ENCODE peak calls at places on chromosome 13, in seven cellular contexts. V, Z, I, R, T, P and Y are unnamed samples.

GRCh38 chr13:44810067-44810840 is 179.0 kb downstream of the NUFIP1 start:
- DNase-seq in R (no peak), I (peak; percentile 58), V (no peak), T (peak; percentile 3), P (peak; percentile 55), Z (no peak), Y (no peak)

GRCh38 chr13:32125221-32125621 is 93.6 kb downstream of the FRY start:
- DNase-seq in T (no peak), P (no peak), V (no peak), I (no peak), R (peak; percentile 53), Z (no peak), Y (no peak)

GRCh38 chr13:23619073-23619855 is 49.1 kb downstream of the TNFRSF19 start:
- DNase-seq in I (no peak), R (no peak), T (no peak), Z (no peak), V (no peak), P (no peak), Y (no peak)

GRCh38 chr13:24613755-24614154 is 66.5 kb upstream of the ATP12A start:
- DNase-seq in T (no peak), Z (no peak), V (no peak), I (no peak), P (no peak), R (peak; percentile 4), Y (no peak)

GRCh38 chr13:101179021-101179420 is 237.3 kb downstream of the NALCN start:
- DNase-seq in T (no peak), Z (no peak), R (no peak), P (no peak), I (no peak), V (no peak), Y (no peak)

GRCh38 chr13:94778585-94778984 is 66.2 kb upstream of the SOX21 start:
- DNase-seq in T (no peak), Z (no peak), R (no peak), V (no peak), I (no peak), P (no peak), Y (no peak)

GRCh38 chr13:95020298-95020987 is 280.8 kb downstream of the ABCC4 start:
- DNase-seq in Z (no peak), P (no peak), V (no peak), T (no peak), I (no peak), R (no peak), Y (no peak)

GRCh38 chr13:113930711-113931637 is 42.9 kb downstream of the C13orf46 start:
- DNase-seq in I (no peak), T (no peak), P (no peak), R (no peak), Z (no peak), V (peak; percentile 14), Y (no peak)

GRCh38 chr13:29771247-29771646 is 79.2 kb downstream of the UBL3 start:
- DNase-seq in R (no peak), T (peak; percentile 67), I (peak; percentile 24), V (no peak), Z (no peak), P (no peak), Y (no peak)

GRCh38 chr13:74203576-74203975 is 69.4 kb upstream of the KLF12 start:
- DNase-seq in I (no peak), V (no peak), P (no peak), R (no peak), Z (no peak), T (no peak), Y (no peak)

GRCh38 chr13:36454962-36455361 is 22.7 kb downstream of the CCNA1 start:
- DNase-seq in P (no peak), R (no peak), T (no peak), I (peak; percentile 15), V (no peak), Z (no peak), Y (no peak)

GRCh38 chr13:114020750-114021463 is 47.0 kb upstream of the C13orf46 start:
- DNase-seq in I (no peak), V (no peak), P (peak; percentile 4), Z (no peak), R (no peak), T (no peak), Y (no peak)

GRCh38 chr13:26022538-26023292 is 29.1 kb downstream of the SHISA2 start:
- DNase-seq in T (no peak), P (peak; percentile 85), V (no peak), I (peak; percentile 93), Z (no peak), R (peak; percentile 89), Y (peak; percentile 85)

GRCh38 chr13:112674412-112675383 is 15.1 kb upstream of the ATP11A start:
- DNase-seq in Z (no peak), I (no peak), R (peak; percentile 38), V (no peak), P (no peak), T (no peak), Y (no peak)

GRCh38 chr13:62875118-62875640 is 1459.5 kb upstream of the PCDH20 start:
- DNase-seq in I (no peak), Z (no peak), T (no peak), V (no peak), P (no peak), R (no peak), Y (no peak)

GRCh38 chr13:97976551-97977375 is 23.3 kb downstream of the IPO5 start:
- DNase-seq in I (peak; percentile 60), Z (no peak), P (no peak), T (peak; percentile 31), R (peak; percentile 68), V (no peak), Y (no peak)

GRCh38 chr13:82370306-82370705 is 1512.0 kb downstream of the SLITRK1 start:
- DNase-seq in P (no peak), T (no peak), V (no peak), Z (no peak), R (no peak), I (no peak), Y (no peak)

GRCh38 chr13:93794197-93794885 is 567.7 kb downstream of the GPC6 start:
- DNase-seq in Z (peak; percentile 0), V (no peak), R (no peak), P (no peak), I (no peak), T (no peak), Y (no peak)

GRCh38 chr13:81917829-81918228 is 1576.9 kb upstream of the SPRY2 start:
- DNase-seq in P (no peak), Z (no peak), V (no peak), I (peak; percentile 83), R (no peak), T (no peak), Y (no peak)